ENCODE peak calls at places on chromosomes 11 and 22, in eight cellular contexts. J, D, R, U, S, H, C and W are unnamed samples.

GRCh38 chr11:18171377-18172000 is 1.1 kb upstream of the MRGPRX4 start:
- DNase-seq in R (peak; percentile 23), U (peak; percentile 26), H (peak; percentile 28), D (peak; percentile 20), J (no peak), C (no peak), S (no peak), W (no peak)

GRCh38 chr11:65384301-65384889 is 1.9 kb upstream of the SLC25A45 start:
- DNase-seq in C (no peak), S (no peak), J (no peak), D (no peak), R (no peak), H (peak; percentile 29), U (no peak), W (no peak)

GRCh38 chr11:73141031-73141308 is 1.1 kb downstream of the FCHSD2 start:
- DNase-seq in R (no peak), S (no peak), H (no peak), J (no peak), C (peak; percentile 9), U (peak; percentile 40), D (no peak), W (no peak)

GRCh38 chr11:91596111-91596510 is 628.5 kb upstream of the FAT3 start:
- DNase-seq in S (no peak), R (no peak), U (no peak), D (no peak), H (no peak), J (no peak), C (no peak), W (no peak)

GRCh38 chr11:1390603-1391164 is 950 bp downstream of the BRSK2 start:
- DNase-seq in C (no peak), D (no peak), S (no peak), U (no peak), J (peak; percentile 48), H (no peak), R (no peak), W (no peak)

GRCh38 chr11:20102393-20102792 is 57.9 kb downstream of the DBX1 start:
- DNase-seq in R (no peak), J (no peak), U (peak; percentile 37), S (no peak), H (no peak), C (no peak), D (no peak), W (no peak)

GRCh38 chr22:46073683-46074504 is 76.4 kb upstream of the PPARA start:
- DNase-seq in C (no peak), D (no peak), H (peak; percentile 57), U (peak; percentile 80), J (no peak), S (no peak), R (no peak), W (no peak)

GRCh38 chr11:33161120-33162005 is at the start of gene CSTF3:
- DNase-seq in D (peak; percentile 95), S (peak; percentile 94), J (peak; percentile 99), R (peak; percentile 97), C (peak; percentile 90), U (peak; percentile 100), H (peak; percentile 98), W (peak; percentile 87)

GRCh38 chr11:3956748-3957147 is 101.3 kb downstream of the STIM1 start:
- DNase-seq in U (no peak), H (no peak), J (no peak), S (no peak), D (no peak), C (no peak), R (no peak), W (no peak)

GRCh38 chr11:29159552-29160465 is 857.0 kb downstream of the KCNA4 start:
- DNase-seq in H (peak; percentile 51), C (no peak), D (peak; percentile 41), J (peak; percentile 7), S (peak; percentile 2), U (peak; percentile 42), R (peak; percentile 31), W (no peak)

GRCh38 chr11:85875505-85875904 is 20.3 kb downstream of the CCDC83 start:
- DNase-seq in R (no peak), U (no peak), S (no peak), C (no peak), D (peak; percentile 48), J (no peak), H (no peak), W (no peak)

GRCh38 chr11:69291459-69292110 is 2.4 kb upstream of the MYEOV start:
- DNase-seq in C (no peak), S (no peak), D (no peak), H (no peak), U (no peak), R (no peak), J (no peak), W (no peak)

GRCh38 chr11:86704710-86705109 is 32.3 kb upstream of the ME3 start:
- DNase-seq in U (no peak), J (no peak), S (no peak), D (no peak), C (no peak), H (no peak), R (no peak), W (no peak)

GRCh38 chr11:27786331-27786730 is 86.1 kb upstream of the BDNF start:
- DNase-seq in R (no peak), S (no peak), H (no peak), C (no peak), D (no peak), U (no peak), J (no peak), W (no peak)

GRCh38 chr11:46392421-46393230 is 1.1 kb upstream of the CHRM4 start:
- DNase-seq in C (peak; percentile 73), J (peak; percentile 64), U (peak; percentile 92), S (peak; percentile 96), R (no peak), D (no peak), H (peak; percentile 89), W (peak; percentile 87)

GRCh38 chr11:104772806-104773241 is 125.4 kb downstream of the CASP12 start:
- DNase-seq in U (no peak), D (peak; percentile 76), R (peak; percentile 6), C (no peak), J (peak; percentile 58), S (no peak), H (no peak), W (no peak)

GRCh38 chr11:75334976-75335375 is 16.5 kb downstream of the ARRB1 start:
- DNase-seq in S (no peak), H (no peak), R (no peak), D (no peak), U (no peak), C (no peak), J (no peak), W (no peak)

GRCh38 chr11:2122907-2123627 is 16.1 kb downstream of the IGF2 start:
- DNase-seq in S (no peak), U (no peak), C (no peak), H (no peak), R (no peak), D (no peak), J (no peak), W (no peak)

GRCh38 chr11:121535122-121535796 is 82.5 kb upstream of the SORL1-AS1 start:
- DNase-seq in H (no peak), U (no peak), J (no peak), D (peak; percentile 25), S (no peak), C (no peak), R (no peak), W (no peak)

GRCh38 chr22:46070722-46071450 is 79.4 kb upstream of the PPARA start:
- DNase-seq in S (peak; percentile 79), H (no peak), R (no peak), J (peak; percentile 90), D (no peak), C (peak; percentile 63), U (peak; percentile 59), W (no peak)